ENCODE peak calls at places on chromosomes 11 and 22, in nine cellular contexts. Z is fibroblast of pulmonary artery; E is A549; U is lower lobe of right lung; X is CD8-positive, alpha-beta T cell; C is lower leg skin; S is stomach; Y is WERI-Rb-1; B is prostate gland. K is an unnamed sample.

GRCh38 chr11:111513240-111513605 is 1.0 kb upstream of the BTG4 start:
- DNase-seq in C (no peak), Y (no peak), S (no peak), E (no peak), X (no peak), U (no peak), Z (no peak), B (no peak), K (no peak)

GRCh38 chr22:41780714-41781507 is 19.6 kb upstream of the CCDC134 start:
- DNase-seq in S (peak), Y (peak), B (no peak), E (no peak), X (peak), Z (peak), U (peak), C (peak), K (peak)

GRCh38 chr11:20601221-20601914 is 2.0 kb downstream of the SLC6A5 start:
- DNase-seq in Z (no peak), E (no peak), U (no peak), S (no peak), Y (no peak), B (no peak), X (no peak), C (no peak), K (no peak)

GRCh38 chr11:35257287-35257686 is 118.3 kb downstream of the CD44 start:
- DNase-seq in C (no peak), X (no peak), U (no peak), Y (no peak), B (no peak), S (no peak), Z (no peak), E (no peak), K (no peak)

GRCh38 chr11:94586978-94587377 is 19.8 kb downstream of the PIWIL4 start:
- DNase-seq in X (no peak), Y (no peak), B (no peak), Z (no peak), S (no peak), E (no peak), C (no peak), U (no peak), K (no peak)

GRCh38 chr22:44245867-44246266 is 65.1 kb downstream of the PARVG start:
- DNase-seq in Y (no peak), Z (no peak), B (no peak), X (peak), C (no peak), U (no peak), S (peak), E (no peak), K (no peak)

GRCh38 chr11:61336171-61336935 is 3.3 kb downstream of the TKFC start:
- DNase-seq in E (peak), S (peak), C (peak), U (peak), Y (peak), X (peak), Z (peak), B (peak), K (peak)

GRCh38 chr11:19696904-19697303 is 15.7 kb upstream of the NAV2 start:
- DNase-seq in S (no peak), Y (no peak), X (no peak), Z (no peak), E (no peak), B (no peak), U (no peak), C (no peak), K (no peak)

GRCh38 chr11:124608146-124608545 is 3.1 kb upstream of the PANX3 start:
- DNase-seq in B (no peak), Y (no peak), Z (no peak), U (no peak), E (no peak), X (no peak), C (no peak), S (no peak), K (no peak)

GRCh38 chr22:49768961-49769690 is 58.5 kb downstream of the BRD1 start:
- DNase-seq in U (peak), Z (peak), X (no peak), Y (peak), C (no peak), S (no peak), E (no peak), B (no peak), K (peak)

DNA sequence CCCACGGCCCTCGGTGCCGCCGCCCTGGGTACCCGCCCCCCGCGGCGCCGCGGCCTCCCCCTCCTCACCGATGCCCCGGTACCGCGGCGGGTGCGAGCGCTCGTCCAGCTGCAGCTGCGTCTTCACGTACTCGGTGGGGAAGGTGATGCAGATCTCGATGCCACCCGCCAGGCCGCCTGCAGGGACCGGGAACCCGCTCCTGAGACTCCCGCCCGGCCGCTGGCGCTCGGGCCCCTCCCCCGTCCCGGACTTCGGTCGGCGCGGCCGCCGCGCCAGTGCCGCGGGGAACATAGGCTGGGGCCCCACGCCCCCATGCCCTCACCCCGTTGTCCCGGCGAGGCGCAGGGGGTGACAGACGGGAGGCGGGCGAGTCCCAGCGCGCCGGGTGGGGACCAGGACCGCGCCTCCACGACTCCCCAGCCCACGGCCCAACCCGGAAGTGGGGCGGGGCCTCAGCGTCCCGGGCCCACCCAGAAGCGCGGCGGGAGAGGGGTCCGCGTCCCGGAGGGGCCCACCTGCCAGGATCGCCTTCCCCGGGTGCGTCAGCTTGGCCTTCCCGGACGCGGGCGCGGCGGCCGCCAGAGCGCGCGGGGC is 374 bp downstream of the SLC25A1 start:
- DNase-seq in U (peak), B (no peak), C (no peak), E (no peak), X (peak), Y (peak), S (peak), Z (no peak), K (peak)
- TF ChIP-seq CTCF in U (no peak), B (no peak), C (no peak), E (no peak), X (no peak), Y (no peak), S (no peak), Z (no peak), K (no peak)

GRCh38 chr22:18110944-18111758 is 542 bp downstream of the TUBA8 start:
- DNase-seq in S (no peak), X (no peak), Y (no peak), C (no peak), U (no peak), Z (no peak), E (no peak), B (no peak), K (no peak)
- H3K4me3 ChIP-seq in S (peak), X (peak), Y (peak), C (peak), U (peak), Z (peak), E (no peak), B (peak), K (peak)

GRCh38 chr11:64268687-64269379 is 15.6 kb downstream of the BAD start:
- DNase-seq in B (no peak), Y (peak), X (no peak), Z (peak), E (peak), C (peak), U (peak), S (peak), K (peak)

GRCh38 chr11:64269380-64270234 is 14.9 kb downstream of the BAD start:
- DNase-seq in E (peak), B (peak), S (peak), X (peak), U (peak), Z (peak), Y (peak), C (peak), K (peak)

GRCh38 chr11:64268028-64268686 is 16.3 kb downstream of the BAD start:
- DNase-seq in X (no peak), C (no peak), E (no peak), S (no peak), U (no peak), Y (no peak), B (peak), Z (peak), K (no peak)

GRCh38 chr11:64275031-64275800 is 9.2 kb downstream of the BAD start:
- DNase-seq in Z (no peak), B (no peak), C (no peak), S (no peak), E (no peak), Y (peak), U (no peak), X (no peak), K (no peak)

GRCh38 chr11:64271339-64272132 is 12.9 kb downstream of the BAD start:
- DNase-seq in X (peak), B (peak), Y (peak), E (peak), U (peak), Z (peak), C (peak), S (peak), K (peak)
- TF ChIP-seq CTCF in X (no peak), B (peak), Y (peak), E (peak), U (peak), Z (no peak), C (no peak), S (no peak), K (no peak)

GRCh38 chr11:82732734-82733443 is 775 bp downstream of the FAM181B start:
- DNase-seq in Z (no peak), S (no peak), B (no peak), X (no peak), C (no peak), U (no peak), Y (peak), E (no peak), K (no peak)
- H3K4me3 ChIP-seq in Z (peak), S (peak), B (peak), X (peak), C (peak), U (peak), Y (peak), E (peak), K (peak)

DNA sequence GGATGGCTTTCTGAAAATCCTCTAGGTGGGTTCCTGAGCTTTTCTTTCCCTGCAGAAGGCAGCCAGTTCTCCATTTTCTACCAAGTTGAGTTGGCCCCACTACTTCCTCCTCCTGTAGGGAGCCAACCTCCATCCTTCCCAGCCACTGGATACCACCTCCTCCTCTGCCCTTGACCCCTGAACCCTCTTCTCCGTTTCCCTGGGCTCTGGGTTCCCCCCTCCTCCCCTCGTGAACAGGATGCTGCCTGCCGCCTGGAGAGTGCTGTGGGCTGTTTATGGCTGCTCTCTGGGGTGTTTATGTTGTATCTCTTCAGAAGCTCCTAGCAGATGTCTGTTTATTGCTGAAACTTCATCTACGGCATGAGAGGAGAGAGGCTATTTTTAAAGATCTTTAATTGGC is 8.6 kb downstream of the MICAL2 start:
- DNase-seq in X (no peak), E (no peak), U (no peak), Z (no peak), B (no peak), C (no peak), Y (no peak), S (no peak), K (no peak)
- TF ChIP-seq CTCF in X (no peak), E (no peak), U (no peak), Z (peak), B (no peak), C (no peak), Y (peak), S (no peak), K (peak)

GRCh38 chr11:79439430-79439892 is 1.4 kb downstream of the TENM4 start:
- DNase-seq in S (no peak), E (no peak), Y (no peak), X (no peak), C (no peak), Z (no peak), U (no peak), B (no peak), K (peak)

GRCh38 chr11:79439893-79440450 is 858 bp downstream of the TENM4 start:
- DNase-seq in Z (no peak), U (peak), C (no peak), B (no peak), E (no peak), S (no peak), Y (no peak), X (no peak), K (no peak)

GRCh38 chr11:79441159-79441875 is 487 bp upstream of the TENM4 start:
- DNase-seq in Y (no peak), Z (no peak), E (no peak), C (no peak), U (no peak), B (no peak), X (no peak), S (no peak), K (peak)

GRCh38 chr11:79438631-79439429 is 2.0 kb downstream of the TENM4 start:
- DNase-seq in C (no peak), S (no peak), B (no peak), Y (no peak), U (no peak), Z (no peak), X (no peak), E (no peak), K (peak)

GRCh38 chr11:79440451-79441158 is at the start of gene TENM4:
- DNase-seq in X (no peak), C (no peak), S (peak), B (peak), Y (peak), U (peak), E (peak), Z (peak), K (peak)
- H3K4me3 ChIP-seq in X (no peak), C (peak), S (peak), B (peak), Y (peak), U (peak), E (peak), Z (peak), K (peak)

GRCh38 chr22:31105282-31105929 is 2.0 kb downstream of the SELENOM start:
- DNase-seq in Z (no peak), C (no peak), X (no peak), U (no peak), E (no peak), S (no peak), Y (no peak), B (no peak), K (no peak)

GRCh38 chr22:31107206-31108118 is at the start of gene SELENOM:
- DNase-seq in B (peak), U (peak), Y (peak), E (peak), Z (peak), C (peak), X (peak), S (peak), K (peak)

GRCh38 chr22:31106001-31106571 is 1.3 kb downstream of the SELENOM start:
- DNase-seq in Z (no peak), C (no peak), U (no peak), Y (no peak), E (peak), X (no peak), B (no peak), S (no peak), K (peak)

GRCh38 chr22:31104869-31105268 is 2.5 kb downstream of the SELENOM start:
- DNase-seq in C (no peak), U (no peak), S (no peak), B (no peak), E (no peak), Y (no peak), Z (no peak), X (no peak), K (no peak)

DNA sequence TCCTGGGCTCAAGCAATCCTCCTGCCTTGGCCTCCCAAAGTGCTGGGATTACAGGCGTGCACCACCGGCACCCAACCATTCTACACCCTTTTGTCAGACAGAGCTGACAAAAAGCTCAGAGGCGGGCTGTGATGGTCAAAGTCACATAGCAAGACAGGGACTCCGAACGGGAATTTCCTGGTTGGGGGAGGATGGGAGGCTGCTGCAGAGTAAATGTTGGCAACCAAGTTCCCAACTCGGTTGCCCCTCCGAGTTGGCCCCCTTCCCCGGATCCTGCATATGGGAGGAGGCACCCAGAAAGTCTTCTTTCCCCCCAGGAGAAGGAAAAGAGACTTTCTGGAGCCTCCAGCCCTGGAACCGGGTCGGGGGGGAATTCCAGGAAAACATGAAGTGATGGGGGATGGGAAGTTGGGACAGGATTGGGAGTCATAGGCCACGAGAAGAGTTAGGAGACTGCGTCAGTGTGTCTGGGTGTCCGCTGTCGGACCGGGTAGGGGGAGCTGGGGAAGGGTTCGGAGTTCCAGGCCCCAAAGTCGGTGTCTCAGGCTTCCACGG is 640 bp downstream of the SELENOM start:
- DNase-seq in C (no peak), U (no peak), Y (no peak), S (no peak), B (no peak), E (peak), X (no peak), Z (peak), K (peak)
- TF ChIP-seq CTCF in C (no peak), U (no peak), Y (no peak), S (no peak), B (no peak), E (no peak), X (no peak), Z (no peak), K (no peak)

GRCh38 chr22:35914665-35915476 is 113.8 kb downstream of the RBFOX2 start:
- DNase-seq in S (peak), C (peak), Z (peak), B (peak), E (peak), U (no peak), X (no peak), Y (peak), K (peak)
- H3K4me3 ChIP-seq in S (peak), C (peak), Z (peak), B (peak), E (peak), U (peak), X (no peak), Y (peak), K (peak)

K was measured in foreskin fibroblast.